ENCODE peak calls at places on chromosome 14, in ten cellular contexts. H, V, B, R, J, D, T, X, W and Z are unnamed samples.

GRCh38 chr14:68987653-68988036 is 8.5 kb upstream of the ACTN1 start:
- DNase-seq in H (no peak), V (no peak), B (no peak), R (no peak), J (no peak), D (no peak), T (no peak), X (no peak), W (peak), Z (no peak)

GRCh38 chr14:33738481-33738880 is 212.4 kb downstream of the EGLN3 start:
- DNase-seq in H (no peak), V (no peak), B (no peak), R (no peak), J (no peak), D (no peak), T (no peak), X (no peak), W (no peak), Z (no peak)

GRCh38 chr14:21498540-21499526 is 12.3 kb downstream of the METTL3 start:
- DNase-seq in H (peak), V (no peak), B (peak), R (no peak), J (peak), D (peak), T (peak), X (no peak), W (peak), Z (peak)

GRCh38 chr14:55129086-55129427 is at the start of gene LGALS3:
- DNase-seq in H (no peak), V (peak), B (peak), R (peak), J (peak), D (peak), T (peak), X (peak), W (peak), Z (peak)

GRCh38 chr14:51684760-51685159 is 33.0 kb downstream of the FRMD6 start:
- DNase-seq in H (no peak), V (no peak), B (no peak), R (no peak), J (no peak), D (no peak), T (no peak), X (no peak), W (no peak), Z (no peak)

GRCh38 chr14:90426031-90426540 is 29.3 kb downstream of the CALM1 start:
- DNase-seq in H (no peak), V (no peak), B (no peak), R (no peak), J (no peak), D (no peak), T (no peak), X (no peak), W (no peak), Z (no peak)

GRCh38 chr14:47619397-47619796 is 56.0 kb downstream of the MDGA2 start:
- DNase-seq in H (peak), V (no peak), B (no peak), R (no peak), J (no peak), D (no peak), T (no peak), X (no peak), W (no peak), Z (no peak)

GRCh38 chr14:50082784-50083466 is 33.4 kb downstream of the VCPKMT start:
- DNase-seq in H (peak), V (no peak), B (peak), R (peak), J (peak), D (peak), T (no peak), X (no peak), W (no peak), Z (no peak)

GRCh38 chr14:87615050-87615449 is 377.9 kb downstream of the GALC start:
- DNase-seq in H (peak), V (no peak), B (no peak), R (no peak), J (no peak), D (no peak), T (no peak), X (no peak), W (no peak), Z (no peak)

GRCh38 chr14:34170891-34171290 is 220.0 kb upstream of the EGLN3 start:
- DNase-seq in H (no peak), V (no peak), B (no peak), R (no peak), J (no peak), D (no peak), T (no peak), X (no peak), W (no peak), Z (no peak)

GRCh38 chr14:61452452-61452851 is 131.1 kb downstream of the PRKCH start:
- DNase-seq in H (no peak), V (no peak), B (peak), R (peak), J (no peak), D (no peak), T (no peak), X (no peak), W (no peak), Z (no peak)

GRCh38 chr14:90513151-90514014 is 116.6 kb downstream of the CALM1 start:
- DNase-seq in H (no peak), V (peak), B (no peak), R (peak), J (peak), D (peak), T (no peak), X (peak), W (no peak), Z (no peak)

GRCh38 chr14:41137741-41138140 is 468.9 kb upstream of the LRFN5 start:
- DNase-seq in H (no peak), V (no peak), B (no peak), R (no peak), J (no peak), D (peak), T (no peak), X (no peak), W (no peak), Z (no peak)

GRCh38 chr14:104171029-104171697 is 32.8 kb downstream of the KIF26A start:
- DNase-seq in H (no peak), V (peak), B (no peak), R (no peak), J (peak), D (peak), T (no peak), X (no peak), W (no peak), Z (peak)

GRCh38 chr14:52241102-52241793 is 26.2 kb upstream of the PTGDR start:
- DNase-seq in H (peak), V (no peak), B (no peak), R (no peak), J (no peak), D (peak), T (no peak), X (no peak), W (no peak), Z (no peak)

GRCh38 chr14:64955297-64955696 is 12.8 kb upstream of the GPX2 start:
- DNase-seq in H (no peak), V (no peak), B (no peak), R (no peak), J (peak), D (no peak), T (no peak), X (peak), W (no peak), Z (no peak)

GRCh38 chr14:104550340-104550848 is 29.2 kb upstream of the C14orf180 start:
- DNase-seq in H (no peak), V (no peak), B (no peak), R (peak), J (no peak), D (no peak), T (no peak), X (no peak), W (peak), Z (no peak)

DNA sequence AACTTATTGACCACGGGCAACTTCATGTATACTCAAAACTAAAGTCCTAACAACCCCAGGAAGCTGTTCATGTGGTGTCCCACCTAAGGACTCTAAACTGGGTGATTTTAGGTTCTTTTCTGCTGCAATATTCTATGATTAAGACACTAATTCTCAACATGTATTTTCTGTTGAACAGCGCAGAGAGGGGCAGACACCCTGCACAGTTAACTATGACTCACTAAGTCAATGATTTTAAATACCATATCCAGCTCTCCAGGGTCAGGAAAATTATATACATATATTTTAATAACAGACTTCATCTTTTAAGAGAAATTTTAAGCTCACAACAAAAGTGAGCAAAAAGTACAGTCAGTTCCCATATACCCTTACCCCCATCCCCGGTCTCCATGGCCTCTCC is 85.0 kb downstream of the FOXN3 start:
- DNase-seq in H (no peak), V (no peak), B (no peak), R (no peak), J (no peak), D (no peak), T (no peak), X (no peak), W (no peak), Z (no peak)
- H3K4me3 ChIP-seq in H (no peak), V (no peak), B (no peak), R (no peak), J (no peak), D (no peak), T (no peak), X (no peak), W (no peak), Z (no peak)

DNA sequence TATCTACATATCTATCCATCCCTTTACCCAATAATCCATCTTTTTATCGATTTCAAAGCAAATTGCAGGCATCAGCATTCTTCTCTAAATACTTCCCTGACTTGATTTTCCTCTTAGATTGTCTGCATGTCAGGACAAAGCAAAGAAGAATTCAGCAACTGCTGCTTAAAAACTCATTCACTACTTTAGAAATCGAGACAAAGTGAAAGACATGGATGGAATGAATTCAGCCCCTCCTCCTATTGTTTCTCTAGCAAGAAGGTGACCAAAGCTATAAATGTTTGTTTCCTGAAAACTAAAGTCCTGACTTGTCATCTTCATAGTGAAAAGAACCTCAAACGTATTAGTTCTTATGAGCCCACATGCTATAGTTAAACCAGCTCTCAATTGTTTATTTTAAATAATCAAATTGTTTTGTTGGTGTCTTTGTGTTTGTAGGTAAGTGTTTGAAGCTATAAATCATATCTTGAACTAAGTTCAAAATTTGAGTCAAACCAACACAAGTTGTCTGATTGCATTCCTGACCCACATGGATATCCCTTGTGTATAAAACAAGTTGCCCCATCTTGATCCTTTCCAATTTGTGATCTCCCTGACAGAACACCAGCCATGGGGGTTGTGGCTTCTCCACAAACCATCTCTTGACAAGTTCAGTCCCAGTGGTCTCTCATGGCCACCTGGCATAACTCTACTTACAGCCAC is 58.6 kb upstream of the ARHGAP5 start:
- DNase-seq in H (no peak), V (no peak), B (no peak), R (no peak), J (no peak), D (no peak), T (no peak), X (no peak), W (no peak), Z (no peak)
- H3K27ac ChIP-seq in H (no peak), V (no peak), B (no peak), R (no peak), J (no peak), D (no peak), T (no peak), X (peak), W (no peak), Z (no peak)

DNA sequence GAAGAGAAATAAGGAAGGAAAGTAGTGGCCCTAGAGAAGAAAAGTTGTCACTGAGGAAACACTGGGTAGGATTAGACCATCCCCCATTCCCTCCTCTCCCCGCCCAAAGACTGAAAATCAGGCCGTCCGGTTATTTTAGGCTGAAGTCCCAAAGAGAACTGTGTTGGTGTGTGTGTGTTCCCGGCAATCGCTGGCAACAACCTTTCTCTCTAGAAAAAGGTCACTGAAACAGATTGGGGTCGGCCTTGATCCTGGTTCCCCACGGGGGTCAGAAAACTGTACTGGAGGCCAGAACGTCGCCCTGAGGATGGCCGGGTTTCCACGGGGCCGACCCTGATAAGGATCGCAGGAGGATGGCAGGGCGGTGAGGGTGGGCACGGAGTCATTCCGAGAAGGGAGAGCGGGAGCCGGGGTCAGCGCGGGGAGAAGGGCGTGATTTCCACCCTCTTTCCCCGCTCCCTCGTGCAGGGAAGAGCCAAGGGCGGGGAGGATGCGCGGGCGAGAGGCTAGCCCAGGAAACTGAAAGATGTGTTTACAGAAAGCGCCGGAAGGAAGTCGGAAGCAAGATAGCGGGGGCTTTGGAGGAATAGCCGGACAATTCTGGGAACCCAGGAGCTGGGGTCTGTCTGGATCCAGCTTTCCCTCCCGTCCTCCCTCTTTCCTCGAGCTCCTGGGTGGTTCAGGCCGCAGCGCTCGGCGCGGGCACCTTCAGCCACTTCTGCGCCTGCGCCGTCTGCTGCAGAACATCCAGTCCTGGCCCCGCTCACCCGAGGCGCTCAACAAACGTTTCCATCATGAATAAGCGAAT is 25.3 kb upstream of the SPTLC2 start:
- DNase-seq in H (peak), V (peak), B (peak), R (peak), J (peak), D (no peak), T (peak), X (peak), W (no peak), Z (peak)
- TF ChIP-seq CTCF in H (no peak), V (no peak), B (no peak), R (no peak), J (no peak), D (no peak), T (no peak), X (no peak), W (no peak), Z (no peak)

DNA sequence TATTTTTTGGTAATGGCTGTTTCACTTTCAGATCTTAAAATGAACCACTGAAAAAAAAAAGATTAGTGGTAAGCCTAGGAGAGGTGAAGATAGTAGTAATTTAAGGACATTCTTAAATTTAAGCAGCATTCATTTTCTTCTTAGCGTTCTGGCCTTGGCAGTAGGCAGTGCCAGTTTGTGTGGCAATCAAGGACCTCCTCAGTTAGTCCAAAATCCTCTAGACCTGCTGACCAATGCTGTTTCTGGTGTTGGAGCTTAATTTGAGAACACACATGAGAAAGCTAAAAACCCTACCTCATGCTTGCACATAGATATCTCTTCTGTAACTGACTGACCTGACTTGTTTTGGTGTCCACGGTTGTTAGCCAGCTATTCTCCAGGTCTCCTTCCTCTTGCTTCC is 219.8 kb upstream of the RGS6 start:
- DNase-seq in H (no peak), V (no peak), B (no peak), R (no peak), J (no peak), D (no peak), T (no peak), X (no peak), W (no peak), Z (no peak)
- H3K4me3 ChIP-seq in H (no peak), V (no peak), B (no peak), R (no peak), J (no peak), D (no peak), T (no peak), X (no peak), W (no peak), Z (no peak)